ENCODE peak calls at places on chromosome 17, in five cellular contexts. One of them, this sample, is unnamed.

GRCh38 chr17:36107660-36108059 is 4.0 kb downstream of the CCL4 start:
- DNase-seq in dermis microvascular lymphatic vessel endothelial cell: no peak
- DNase-seq in ACHN: no peak
- DNase-seq in thyroid gland: no peak
- DNase-seq in cardiac septum: no peak
- DNase-seq in this sample: no peak

GRCh38 chr17:77141846-77142449 is 1.2 kb downstream of the SEC14L1 start:
- DNase-seq in dermis microvascular lymphatic vessel endothelial cell: no peak
- DNase-seq in thyroid gland: no peak
- DNase-seq in cardiac septum: peak; percentile 0
- DNase-seq in ACHN: no peak
- DNase-seq in this sample: no peak

GRCh38 chr17:33262724-33263123 is 30.4 kb downstream of the ASIC2 start:
- DNase-seq in dermis microvascular lymphatic vessel endothelial cell: no peak
- DNase-seq in thyroid gland: no peak
- DNase-seq in cardiac septum: no peak
- DNase-seq in ACHN: no peak
- DNase-seq in this sample: no peak

GRCh38 chr17:77352441-77352840 is 211.7 kb downstream of the SEC14L1 start:
- DNase-seq in dermis microvascular lymphatic vessel endothelial cell: no peak
- DNase-seq in ACHN: no peak
- DNase-seq in thyroid gland: no peak
- DNase-seq in cardiac septum: no peak
- DNase-seq in this sample: no peak

GRCh38 chr17:39619786-39620101 is 7.0 kb upstream of the PPP1R1B start:
- DNase-seq in cardiac septum: no peak
- DNase-seq in ACHN: no peak
- DNase-seq in dermis microvascular lymphatic vessel endothelial cell: no peak
- DNase-seq in thyroid gland: no peak
- DNase-seq in this sample: no peak

GRCh38 chr17:8443756-8444155 is 8.1 kb downstream of the NDEL1 start:
- DNase-seq in cardiac septum: no peak
- DNase-seq in dermis microvascular lymphatic vessel endothelial cell: no peak
- DNase-seq in ACHN: no peak
- DNase-seq in thyroid gland: no peak
- DNase-seq in this sample: no peak

GRCh38 chr17:36188891-36189306 is 7.7 kb downstream of the CCL3L1 start:
- DNase-seq in dermis microvascular lymphatic vessel endothelial cell: no peak
- DNase-seq in ACHN: no peak
- DNase-seq in thyroid gland: peak; percentile 32
- DNase-seq in cardiac septum: no peak
- DNase-seq in this sample: no peak

GRCh38 chr17:62823111-62823895 is 15.2 kb upstream of the MARCHF10 start:
- DNase-seq in ACHN: peak; percentile 28
- DNase-seq in dermis microvascular lymphatic vessel endothelial cell: no peak
- DNase-seq in cardiac septum: no peak
- DNase-seq in thyroid gland: peak; percentile 72
- DNase-seq in this sample: no peak

GRCh38 chr17:74461646-74462045 is 4.8 kb upstream of the CD300A start:
- DNase-seq in thyroid gland: no peak
- DNase-seq in ACHN: no peak
- DNase-seq in dermis microvascular lymphatic vessel endothelial cell: no peak
- DNase-seq in cardiac septum: no peak
- DNase-seq in this sample: no peak

GRCh38 chr17:49473900-49474751 is 21.0 kb upstream of the NGFR start:
- DNase-seq in cardiac septum: no peak
- DNase-seq in ACHN: no peak
- DNase-seq in dermis microvascular lymphatic vessel endothelial cell: no peak
- DNase-seq in thyroid gland: no peak
- DNase-seq in this sample: no peak

GRCh38 chr17:77096570-77097214 is 44.1 kb upstream of the SEC14L1 start:
- DNase-seq in dermis microvascular lymphatic vessel endothelial cell: no peak
- DNase-seq in cardiac septum: no peak
- DNase-seq in ACHN: peak; percentile 43
- DNase-seq in thyroid gland: no peak
- DNase-seq in this sample: no peak

GRCh38 chr17:8311131-8311790 is 1.2 kb downstream of the ARHGEF15 start:
- DNase-seq in cardiac septum: no peak
- DNase-seq in dermis microvascular lymphatic vessel endothelial cell: no peak
- DNase-seq in ACHN: no peak
- DNase-seq in thyroid gland: no peak
- DNase-seq in this sample: no peak

GRCh38 chr17:42699415-42699740 is 17.0 kb downstream of the CNTNAP1 start:
- DNase-seq in dermis microvascular lymphatic vessel endothelial cell: no peak
- DNase-seq in cardiac septum: no peak
- DNase-seq in ACHN: no peak
- DNase-seq in thyroid gland: no peak
- DNase-seq in this sample: no peak

GRCh38 chr17:74354123-74354522 is 7.5 kb downstream of the BTBD17 start:
- DNase-seq in dermis microvascular lymphatic vessel endothelial cell: peak; percentile 24
- DNase-seq in cardiac septum: no peak
- DNase-seq in thyroid gland: peak; percentile 84
- DNase-seq in ACHN: no peak
- DNase-seq in this sample: peak; percentile 55

GRCh38 chr17:12536021-12536420 is 129.7 kb upstream of the MYOCD start:
- DNase-seq in thyroid gland: no peak
- DNase-seq in ACHN: no peak
- DNase-seq in cardiac septum: no peak
- DNase-seq in dermis microvascular lymphatic vessel endothelial cell: no peak
- DNase-seq in this sample: no peak

GRCh38 chr17:61443475-61443882 is 8.7 kb upstream of the TBX4 start:
- DNase-seq in cardiac septum: no peak
- DNase-seq in thyroid gland: no peak
- DNase-seq in dermis microvascular lymphatic vessel endothelial cell: no peak
- DNase-seq in ACHN: no peak
- DNase-seq in this sample: no peak

GRCh38 chr17:61560071-61560470 is 30.9 kb downstream of the NACA2 start:
- DNase-seq in ACHN: no peak
- DNase-seq in cardiac septum: no peak
- DNase-seq in thyroid gland: no peak
- DNase-seq in dermis microvascular lymphatic vessel endothelial cell: no peak
- DNase-seq in this sample: no peak

GRCh38 chr17:80097307-80097630 is 4.1 kb upstream of the GAA start:
- DNase-seq in dermis microvascular lymphatic vessel endothelial cell: no peak
- DNase-seq in cardiac septum: no peak
- DNase-seq in ACHN: no peak
- DNase-seq in thyroid gland: no peak
- DNase-seq in this sample: no peak

GRCh38 chr17:78879679-78880186 is 23.3 kb downstream of the CEP295NL start:
- DNase-seq in cardiac septum: peak; percentile 89
- DNase-seq in dermis microvascular lymphatic vessel endothelial cell: peak; percentile 91
- DNase-seq in ACHN: no peak
- DNase-seq in thyroid gland: peak; percentile 40
- DNase-seq in this sample: no peak

GRCh38 chr17:41417576-41418015 is 6.8 kb downstream of the KRT37 start:
- DNase-seq in dermis microvascular lymphatic vessel endothelial cell: no peak
- DNase-seq in ACHN: no peak
- DNase-seq in thyroid gland: no peak
- DNase-seq in cardiac septum: no peak
- DNase-seq in this sample: peak; percentile 29

GRCh38 chr17:21369395-21369794 is 6.8 kb upstream of the KCNJ12 start:
- DNase-seq in thyroid gland: no peak
- DNase-seq in ACHN: no peak
- DNase-seq in cardiac septum: no peak
- DNase-seq in dermis microvascular lymphatic vessel endothelial cell: no peak
- DNase-seq in this sample: no peak

GRCh38 chr17:56681561-56682266 is 88.2 kb downstream of the NOG start:
- DNase-seq in thyroid gland: no peak
- DNase-seq in dermis microvascular lymphatic vessel endothelial cell: no peak
- DNase-seq in ACHN: peak; percentile 93
- DNase-seq in cardiac septum: no peak
- DNase-seq in this sample: no peak

GRCh38 chr17:57166803-57167202 is 81.8 kb downstream of the AKAP1 start:
- DNase-seq in ACHN: no peak
- DNase-seq in cardiac septum: no peak
- DNase-seq in dermis microvascular lymphatic vessel endothelial cell: no peak
- DNase-seq in thyroid gland: peak; percentile 48
- DNase-seq in this sample: no peak

This sample was measured in iPS DF 6.9.